ENCODE peak calls at places on chromosomes 11 and 22, in four cellular contexts. Z is IMR-90, Y is A549, V is ovary. D is an unnamed sample.

GRCh38 chr22:36415415-36416168 is 27.8 kb upstream of the MYH9 start:
- DNase-seq in V (no peak), Y (no peak), Z (no peak), D (no peak)

GRCh38 chr11:123474994-123475393 is 44.9 kb downstream of the GRAMD1B start:
- DNase-seq in V (no peak), Z (peak), Y (no peak), D (no peak)

GRCh38 chr11:123351375-123351774 is 78.7 kb upstream of the GRAMD1B start:
- DNase-seq in V (peak), Y (no peak), Z (no peak), D (no peak)

GRCh38 chr11:59962103-59962474 is 1.7 kb upstream of the OOSP4A start:
- DNase-seq in V (no peak), Z (no peak), Y (no peak), D (no peak)

GRCh38 chr11:115185931-115186330 is 318.3 kb downstream of the CADM1 start:
- DNase-seq in Z (no peak), V (no peak), Y (no peak), D (no peak)

GRCh38 chr11:61866231-61866957 is 25.0 kb downstream of the FADS3 start:
- DNase-seq in Y (no peak), V (no peak), Z (no peak), D (no peak)

GRCh38 chr22:38432264-38432663 is 22.7 kb downstream of the KCNJ4 start:
- DNase-seq in Z (no peak), V (no peak), Y (no peak), D (no peak)

GRCh38 chr22:38069372-38070249 is 12.4 kb downstream of the PICK1 start:
- DNase-seq in V (no peak), Z (peak), Y (no peak), D (no peak)

GRCh38 chr11:17410606-17411379 is 22.3 kb upstream of the KCNJ11 start:
- DNase-seq in Y (no peak), V (no peak), Z (no peak), D (no peak)

GRCh38 chr11:75677275-75677674 is 8.4 kb upstream of the MAP6 start:
- DNase-seq in Z (no peak), V (no peak), Y (no peak), D (no peak)

GRCh38 chr11:75480890-75481190 is 44.9 kb downstream of the GDPD5 start:
- DNase-seq in Y (no peak), Z (no peak), V (no peak), D (no peak)

GRCh38 chr22:48744967-48745841 is 1082.5 kb downstream of the BRD1 start:
- DNase-seq in Y (no peak), Z (no peak), V (no peak), D (no peak)

GRCh38 chr11:97729546-97730272 is 1291.0 kb upstream of the CNTN5 start:
- DNase-seq in V (no peak), Y (no peak), Z (no peak), D (no peak)

GRCh38 chr22:28934026-28934425 is 50.7 kb downstream of the ZNRF3 start:
- DNase-seq in Z (no peak), V (no peak), Y (no peak), D (no peak)

GRCh38 chr11:17535488-17535887 is 8.7 kb downstream of the USH1C start:
- DNase-seq in Y (no peak), Z (no peak), V (no peak), D (no peak)

GRCh38 chr11:126146454-126147192 is 64.8 kb downstream of the RPUSD4 start:
- DNase-seq in Y (no peak), V (peak), Z (no peak), D (no peak)

GRCh38 chr11:19842505-19842904 is 129.9 kb downstream of the NAV2 start:
- DNase-seq in Y (no peak), V (no peak), Z (no peak), D (no peak)

GRCh38 chr22:32801436-32802290 is at the start of gene TIMP3:
- DNase-seq in V (peak), Z (peak), Y (no peak), D (no peak)

GRCh38 chr11:59551651-59552521 is 40.5 kb downstream of the OR4D9 start:
- DNase-seq in Y (no peak), V (no peak), Z (peak), D (no peak)

GRCh38 chr11:45289369-45289768 is 3.2 kb upstream of the SYT13 start:
- DNase-seq in Z (peak), Y (peak), V (no peak), D (peak)

GRCh38 chr11:11186249-11186648 is 166.8 kb downstream of the CSNK2A3 start:
- DNase-seq in Z (no peak), Y (no peak), V (no peak), D (no peak)

GRCh38 chr11:72738199-72739141 is 13.7 kb downstream of the ARAP1 start:
- DNase-seq in V (no peak), Z (peak), Y (no peak), D (peak)

GRCh38 chr22:50542416-50542927 is 3.2 kb upstream of the KLHDC7B start:
- DNase-seq in Z (no peak), Y (no peak), V (no peak), D (no peak)

GRCh38 chr11:128324531-128325141 is 262.7 kb downstream of the ETS1 start:
- DNase-seq in Y (no peak), V (no peak), Z (no peak), D (no peak)

GRCh38 chr11:15073361-15074205 is at the start of gene CALCB:
- DNase-seq in Y (no peak), Z (peak), V (no peak), D (no peak)

GRCh38 chr22:27795053-27795452 is 6.5 kb downstream of the MN1 start:
- DNase-seq in Y (no peak), Z (no peak), V (no peak), D (no peak)

GRCh38 chr11:71505001-71505400 is 22.1 kb upstream of the KRTAP5-7 start:
- DNase-seq in V (no peak), Y (no peak), Z (no peak), D (no peak)

GRCh38 chr22:37309221-37310074 is 27.1 kb downstream of the CYTH4 start:
- DNase-seq in Z (no peak), Y (no peak), V (no peak), D (peak)

GRCh38 chr11:2767751-2768150 is 68.0 kb upstream of the KCNQ1OT1 start:
- DNase-seq in V (no peak), Z (no peak), Y (no peak), D (no peak)

GRCh38 chr22:48175721-48176120 is 1413.3 kb downstream of the TBC1D22A start:
- DNase-seq in V (no peak), Y (no peak), Z (no peak), D (no peak)

GRCh38 chr22:48238966-48239365 is 1476.5 kb downstream of the TBC1D22A start:
- DNase-seq in Y (no peak), Z (no peak), V (no peak), D (no peak)

GRCh38 chr22:24695958-24696511 is 78.5 kb downstream of the PIWIL3 start:
- DNase-seq in V (no peak), Y (no peak), Z (peak), D (no peak)

GRCh38 chr11:46361283-46362145 is 14.3 kb downstream of the DGKZ start:
- DNase-seq in V (no peak), Y (no peak), Z (peak), D (no peak)

GRCh38 chr22:42905217-42905616 is 48.1 kb upstream of the ARFGAP3 start:
- DNase-seq in Z (no peak), Y (no peak), V (no peak), D (no peak)

GRCh38 chr11:35347921-35348331 is 71.4 kb downstream of the SLC1A2 start:
- DNase-seq in Y (no peak), V (no peak), Z (peak), D (no peak)

DNA sequence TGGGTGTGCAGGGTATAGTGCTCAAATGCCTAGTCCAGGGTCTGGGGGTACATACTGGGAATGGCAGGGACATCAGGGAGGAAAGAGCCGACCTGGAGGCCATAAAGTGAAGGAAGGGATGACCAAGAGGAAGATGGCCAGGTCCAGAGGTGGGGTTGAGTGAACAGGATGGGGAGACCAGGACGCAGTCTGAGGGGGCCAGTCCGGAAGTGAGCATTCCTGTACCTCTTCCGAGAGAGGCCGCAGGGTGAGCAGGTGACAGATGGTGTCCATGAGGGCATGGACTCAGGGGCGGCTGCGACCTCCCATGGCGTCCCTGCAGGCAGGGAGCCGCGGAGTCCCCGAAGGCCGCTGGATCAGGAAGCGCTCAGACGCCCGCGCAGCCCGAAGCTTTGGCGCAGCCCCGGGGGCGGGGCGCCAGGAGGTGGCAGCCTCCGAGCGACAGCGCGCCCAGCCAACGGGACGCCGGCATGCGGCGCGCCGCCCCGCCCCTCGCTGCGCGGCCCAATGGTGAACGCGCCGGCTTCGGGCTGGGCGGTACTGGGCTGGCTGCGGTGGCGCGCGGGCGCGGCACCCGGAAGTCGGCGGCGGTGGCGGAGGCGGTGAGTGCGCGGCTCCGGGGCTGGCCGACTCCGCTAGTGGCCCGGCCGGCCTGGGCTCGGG is at the start of gene TANGO2:
- DNase-seq in V (peak), Z (peak), Y (peak), D (peak)
- TF ChIP-seq POLR2A in V (peak), Z (peak), Y (peak), D (peak)

GRCh38 chr11:110314366-110315095 is 18.1 kb upstream of the RDX start:
- DNase-seq in Y (no peak), V (no peak), Z (no peak), D (no peak)

GRCh38 chr11:110317516-110317932 is 21.1 kb upstream of the RDX start:
- DNase-seq in V (no peak), Y (no peak), Z (peak), D (no peak)

GRCh38 chr11:110318638-110319404 is 22.4 kb upstream of the RDX start:
- DNase-seq in Y (no peak), V (no peak), Z (no peak), D (no peak)

GRCh38 chr11:110323786-110324185 is 27.4 kb upstream of the RDX start:
- DNase-seq in Y (no peak), V (no peak), Z (no peak), D (no peak)

GRCh38 chr11:110319501-110319900 is 23.1 kb upstream of the RDX start:
- DNase-seq in V (no peak), Y (no peak), Z (no peak), D (no peak)
- TF ChIP-seq POLR2A in V (no peak), Y (no peak), Z (no peak), D (no peak)

DNA sequence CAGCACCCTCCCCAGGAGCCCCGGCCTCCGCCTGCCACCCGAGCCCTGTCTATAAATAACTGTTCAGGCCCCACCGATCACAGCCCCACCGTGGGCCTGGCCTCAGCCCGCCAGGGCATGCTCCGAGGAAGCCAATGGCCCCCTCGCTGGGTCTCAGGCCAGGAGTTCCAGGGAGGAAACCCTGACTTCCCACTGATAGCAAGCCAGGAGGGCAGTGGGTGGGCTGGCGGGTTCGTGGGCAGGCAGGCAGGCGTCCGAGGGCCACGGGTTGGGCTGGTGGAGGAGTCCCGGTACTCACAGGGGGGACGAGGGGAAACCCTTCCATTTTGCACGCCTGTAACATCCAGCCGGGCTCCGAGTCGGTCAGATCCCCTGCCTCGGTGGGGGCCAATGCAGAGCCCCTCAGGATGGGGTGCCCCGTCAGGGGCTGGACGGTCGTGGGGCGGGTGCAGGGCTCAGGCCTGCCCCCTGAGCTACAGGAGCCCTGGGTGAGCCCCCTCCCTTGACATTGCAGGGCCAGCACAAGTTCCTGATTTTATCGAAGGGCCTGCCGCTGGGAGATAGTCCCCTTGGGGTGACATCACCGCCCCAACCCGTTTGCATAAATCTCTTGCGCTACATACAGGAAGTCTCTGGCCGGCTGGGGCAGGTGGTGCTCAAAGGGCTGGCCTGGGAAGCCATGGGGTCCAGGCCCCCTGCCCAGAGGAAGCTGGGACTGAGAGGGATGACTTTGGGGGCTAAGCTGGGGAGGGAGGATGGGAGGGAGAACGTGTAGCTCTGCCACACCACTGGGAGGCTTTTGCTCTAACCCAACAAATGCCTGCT is at the start of gene SPI1:
- DNase-seq in Z (no peak), Y (no peak), V (peak), D (no peak)
- TF ChIP-seq POLR2A in Z (no peak), Y (no peak), V (no peak), D (no peak)

DNA sequence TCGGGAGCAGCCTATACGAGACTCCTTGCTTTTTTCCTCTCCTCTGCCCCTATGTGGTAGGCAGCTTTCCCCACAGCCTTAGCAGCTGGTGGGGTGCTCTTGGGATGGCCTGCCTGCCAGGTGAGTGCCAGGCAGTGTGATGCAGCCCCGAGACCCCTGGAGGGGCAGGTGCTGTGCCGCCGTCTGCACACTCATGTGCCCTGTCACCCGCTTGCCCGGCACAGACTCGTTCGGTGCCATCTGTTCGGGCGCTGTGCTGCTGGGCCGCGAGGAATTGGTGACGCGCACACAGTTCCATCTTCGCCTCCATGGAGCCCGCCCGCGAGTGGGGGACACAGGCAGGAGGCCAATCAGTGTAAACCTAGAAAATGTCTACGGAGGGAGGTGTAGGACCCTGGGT is 15.1 kb downstream of the TRMU start:
- DNase-seq in V (no peak), Z (no peak), Y (no peak), D (no peak)
- TF ChIP-seq POLR2A in V (no peak), Z (no peak), Y (no peak), D (no peak)

GRCh38 chr11:65422104-65422632 is 430 bp upstream of the NEAT1 start:
- DNase-seq in V (peak), Z (peak), Y (no peak), D (peak)
- TF ChIP-seq POLR2A in V (peak), Z (no peak), Y (no peak), D (peak)

GRCh38 chr22:31661851-31662667 is at the start of gene PISD:
- DNase-seq in V (peak), Z (peak), Y (peak), D (peak)
- TF ChIP-seq POLR2A in V (peak), Z (peak), Y (peak), D (peak)